ENCODE peak calls at places on chromosomes 2 and 18, in five cellular contexts. One of them, this sample, is unnamed.
A peak's percentile ranks its signal among the peaks of the same experiment; 100 is the strongest.

GRCh38 chr18:73099759-73100158 is 232.0 kb upstream of the NETO1 start:
- DNase-seq in EH: no peak
- DNase-seq in A172: no peak
- DNase-seq in effector memory CD8-positive, alpha-beta T cell: no peak
- DNase-seq in retina: no peak
- DNase-seq in this sample: no peak

GRCh38 chr2:195016821-195017220 is 640.2 kb upstream of the SLC39A10 start:
- DNase-seq in EH: no peak
- DNase-seq in A172: no peak
- DNase-seq in effector memory CD8-positive, alpha-beta T cell: no peak
- DNase-seq in retina: no peak
- DNase-seq in this sample: no peak

GRCh38 chr2:204437815-204438766 is 107.2 kb upstream of the PARD3B start:
- DNase-seq in EH: no peak
- DNase-seq in A172: no peak
- DNase-seq in effector memory CD8-positive, alpha-beta T cell: no peak
- DNase-seq in retina: no peak
- DNase-seq in this sample: no peak

GRCh38 chr2:69933254-69933828 is 18.4 kb downstream of the MXD1 start:
- DNase-seq in EH: no peak
- DNase-seq in A172: no peak
- DNase-seq in effector memory CD8-positive, alpha-beta T cell: no peak
- DNase-seq in retina: no peak
- DNase-seq in this sample: no peak

GRCh38 chr2:162029287-162029901 is 44.6 kb downstream of the DPP4 start:
- DNase-seq in EH: peak; percentile 60
- DNase-seq in A172: peak; percentile 88
- DNase-seq in effector memory CD8-positive, alpha-beta T cell: no peak
- DNase-seq in retina: no peak
- DNase-seq in this sample: peak; percentile 24

GRCh38 chr2:39772812-39773152 is 6.3 kb downstream of the THUMPD2 start:
- DNase-seq in EH: no peak
- DNase-seq in A172: no peak
- DNase-seq in effector memory CD8-positive, alpha-beta T cell: no peak
- DNase-seq in retina: no peak
- DNase-seq in this sample: no peak

GRCh38 chr2:236665130-236665529 is 95.5 kb downstream of the ACKR3 start:
- DNase-seq in EH: no peak
- DNase-seq in A172: peak; percentile 52
- DNase-seq in effector memory CD8-positive, alpha-beta T cell: no peak
- DNase-seq in retina: no peak
- DNase-seq in this sample: no peak

GRCh38 chr18:72672364-72673151 is 128.4 kb upstream of the CBLN2 start:
- DNase-seq in EH: peak; percentile 17
- DNase-seq in A172: peak; percentile 38
- DNase-seq in effector memory CD8-positive, alpha-beta T cell: no peak
- DNase-seq in retina: peak; percentile 70
- DNase-seq in this sample: peak; percentile 37

GRCh38 chr2:120251077-120251476 is 1.6 kb upstream of the RALB start:
- DNase-seq in EH: no peak
- DNase-seq in A172: no peak
- DNase-seq in effector memory CD8-positive, alpha-beta T cell: no peak
- DNase-seq in retina: peak; percentile 52
- DNase-seq in this sample: no peak

GRCh38 chr2:188571543-188571942 is 279.9 kb downstream of the GULP1 start:
- DNase-seq in EH: no peak
- DNase-seq in A172: no peak
- DNase-seq in effector memory CD8-positive, alpha-beta T cell: no peak
- DNase-seq in retina: no peak
- DNase-seq in this sample: peak; percentile 15

GRCh38 chr2:7032371-7032770 is 115.2 kb downstream of the RNF144A start:
- DNase-seq in EH: no peak
- DNase-seq in A172: no peak
- DNase-seq in effector memory CD8-positive, alpha-beta T cell: no peak
- DNase-seq in retina: no peak
- DNase-seq in this sample: no peak

GRCh38 chr2:72415781-72416180 is 268.1 kb upstream of the CYP26B1 start:
- DNase-seq in EH: no peak
- DNase-seq in A172: no peak
- DNase-seq in effector memory CD8-positive, alpha-beta T cell: no peak
- DNase-seq in retina: no peak
- DNase-seq in this sample: no peak

GRCh38 chr2:200944467-200945394 is 18.7 kb downstream of the ORC2 start:
- DNase-seq in EH: peak; percentile 90
- DNase-seq in A172: peak; percentile 89
- DNase-seq in effector memory CD8-positive, alpha-beta T cell: no peak
- DNase-seq in retina: no peak
- DNase-seq in this sample: peak; percentile 92

GRCh38 chr18:31954349-31954748 is 11.4 kb upstream of the TRAPPC8 start:
- DNase-seq in EH: peak; percentile 19
- DNase-seq in A172: peak; percentile 63
- DNase-seq in effector memory CD8-positive, alpha-beta T cell: no peak
- DNase-seq in retina: no peak
- DNase-seq in this sample: peak; percentile 56

GRCh38 chr2:30705711-30706533 is 101.3 kb downstream of the CAPN13 start:
- DNase-seq in EH: no peak
- DNase-seq in A172: no peak
- DNase-seq in effector memory CD8-positive, alpha-beta T cell: no peak
- DNase-seq in retina: no peak
- DNase-seq in this sample: no peak

GRCh38 chr2:42127425-42128424 is 41.4 kb upstream of the EML4 start:
- DNase-seq in EH: no peak
- DNase-seq in A172: peak; percentile 48
- DNase-seq in effector memory CD8-positive, alpha-beta T cell: no peak
- DNase-seq in retina: no peak
- DNase-seq in this sample: no peak

GRCh38 chr18:32358529-32358928 is 112.2 kb downstream of the GAREM1 start:
- DNase-seq in EH: no peak
- DNase-seq in A172: no peak
- DNase-seq in effector memory CD8-positive, alpha-beta T cell: no peak
- DNase-seq in retina: no peak
- DNase-seq in this sample: no peak

This sample was measured in iris pigment epithelial cell.